ENCODE peak calls at places on chromosome 4, in five cellular contexts. One of them, this sample, is unnamed.

GRCh38 chr4:177008071-177008835 is 215.5 kb upstream of the VEGFC start:
- DNase-seq in glutamatergic neuron: no peak
- DNase-seq in nephron progenitor cell: no peak
- DNase-seq in lower lobe of right lung: no peak
- DNase-seq in GM23338: no peak
- DNase-seq in this sample: no peak

GRCh38 chr4:38605794-38606586 is 58.0 kb upstream of the KLF3 start:
- DNase-seq in glutamatergic neuron: no peak
- DNase-seq in nephron progenitor cell: peak
- DNase-seq in lower lobe of right lung: no peak
- DNase-seq in GM23338: peak
- DNase-seq in this sample: no peak

GRCh38 chr4:176883681-176884418 is 91.1 kb upstream of the VEGFC start:
- DNase-seq in glutamatergic neuron: no peak
- DNase-seq in nephron progenitor cell: no peak
- DNase-seq in lower lobe of right lung: no peak
- DNase-seq in GM23338: no peak
- DNase-seq in this sample: no peak

GRCh38 chr4:1470816-1471442 is 64.7 kb upstream of the NKX1-1 start:
- DNase-seq in glutamatergic neuron: peak
- DNase-seq in nephron progenitor cell: no peak
- DNase-seq in lower lobe of right lung: no peak
- DNase-seq in GM23338: no peak
- DNase-seq in this sample: peak

GRCh38 chr4:186844059-186844681 is 120.5 kb upstream of the FAT1 start:
- DNase-seq in glutamatergic neuron: no peak
- DNase-seq in nephron progenitor cell: no peak
- DNase-seq in lower lobe of right lung: no peak
- DNase-seq in GM23338: no peak
- DNase-seq in this sample: no peak

GRCh38 chr4:168651374-168651773 is 154.5 kb downstream of the PALLD start:
- DNase-seq in glutamatergic neuron: no peak
- DNase-seq in nephron progenitor cell: no peak
- DNase-seq in lower lobe of right lung: no peak
- DNase-seq in GM23338: peak
- DNase-seq in this sample: no peak

GRCh38 chr4:55008166-55009056 is 117.0 kb downstream of the KDR start:
- DNase-seq in glutamatergic neuron: no peak
- DNase-seq in nephron progenitor cell: no peak
- DNase-seq in lower lobe of right lung: no peak
- DNase-seq in GM23338: peak
- DNase-seq in this sample: peak

GRCh38 chr4:100828986-100829685 is 311.3 kb upstream of the EMCN start:
- DNase-seq in glutamatergic neuron: no peak
- DNase-seq in nephron progenitor cell: no peak
- DNase-seq in lower lobe of right lung: no peak
- DNase-seq in GM23338: no peak
- DNase-seq in this sample: no peak

GRCh38 chr4:57182132-57182874 is 72.1 kb upstream of the IGFBP7 start:
- DNase-seq in glutamatergic neuron: no peak
- DNase-seq in nephron progenitor cell: no peak
- DNase-seq in lower lobe of right lung: no peak
- DNase-seq in GM23338: no peak
- DNase-seq in this sample: no peak

GRCh38 chr4:168736831-168737230 is 240.0 kb downstream of the PALLD start:
- DNase-seq in glutamatergic neuron: no peak
- DNase-seq in nephron progenitor cell: no peak
- DNase-seq in lower lobe of right lung: no peak
- DNase-seq in GM23338: no peak
- DNase-seq in this sample: no peak

GRCh38 chr4:40842725-40843401 is 93.1 kb downstream of the NSUN7 start:
- DNase-seq in glutamatergic neuron: no peak
- DNase-seq in nephron progenitor cell: no peak
- DNase-seq in lower lobe of right lung: no peak
- DNase-seq in GM23338: no peak
- DNase-seq in this sample: peak

GRCh38 chr4:183783933-183784622 is 121.0 kb upstream of the STOX2 start:
- DNase-seq in glutamatergic neuron: no peak
- DNase-seq in nephron progenitor cell: no peak
- DNase-seq in lower lobe of right lung: no peak
- DNase-seq in GM23338: peak
- DNase-seq in this sample: no peak

GRCh38 chr4:147884536-147884935 is 152.6 kb downstream of the ARHGAP10 start:
- DNase-seq in glutamatergic neuron: no peak
- DNase-seq in nephron progenitor cell: no peak
- DNase-seq in lower lobe of right lung: no peak
- DNase-seq in GM23338: no peak
- DNase-seq in this sample: no peak

GRCh38 chr4:88575222-88575621 is 17.1 kb upstream of the HERC3 start:
- DNase-seq in glutamatergic neuron: no peak
- DNase-seq in nephron progenitor cell: no peak
- DNase-seq in lower lobe of right lung: no peak
- DNase-seq in GM23338: no peak
- DNase-seq in this sample: no peak

GRCh38 chr4:185597532-185598188 is 62.4 kb upstream of the PDLIM3 start:
- DNase-seq in glutamatergic neuron: peak
- DNase-seq in nephron progenitor cell: peak
- DNase-seq in lower lobe of right lung: peak
- DNase-seq in GM23338: peak
- DNase-seq in this sample: peak

GRCh38 chr4:132646186-132646585 is 502.9 kb upstream of the PCDH10 start:
- DNase-seq in glutamatergic neuron: no peak
- DNase-seq in nephron progenitor cell: no peak
- DNase-seq in lower lobe of right lung: no peak
- DNase-seq in GM23338: no peak
- DNase-seq in this sample: no peak

GRCh38 chr4:79141530-79141929 is 184.3 kb downstream of the NAA11 start:
- DNase-seq in glutamatergic neuron: no peak
- DNase-seq in nephron progenitor cell: peak
- DNase-seq in lower lobe of right lung: no peak
- DNase-seq in GM23338: peak
- DNase-seq in this sample: peak

GRCh38 chr4:158938462-158939044 is 164.3 kb upstream of the RAPGEF2 start:
- DNase-seq in glutamatergic neuron: peak
- DNase-seq in nephron progenitor cell: no peak
- DNase-seq in lower lobe of right lung: no peak
- DNase-seq in GM23338: peak
- DNase-seq in this sample: no peak

GRCh38 chr4:67152976-67153375 is 392.3 kb downstream of the CENPC start:
- DNase-seq in glutamatergic neuron: no peak
- DNase-seq in nephron progenitor cell: no peak
- DNase-seq in lower lobe of right lung: no peak
- DNase-seq in GM23338: no peak
- DNase-seq in this sample: no peak

GRCh38 chr4:73453701-73454005 is 17.6 kb downstream of the AFP start:
- DNase-seq in glutamatergic neuron: no peak
- DNase-seq in nephron progenitor cell: no peak
- DNase-seq in lower lobe of right lung: no peak
- DNase-seq in GM23338: no peak
- DNase-seq in this sample: no peak

GRCh38 chr4:86338989-86339388 is 20.9 kb downstream of the MAPK10 start:
- DNase-seq in glutamatergic neuron: no peak
- DNase-seq in nephron progenitor cell: no peak
- DNase-seq in lower lobe of right lung: no peak
- DNase-seq in GM23338: no peak
- DNase-seq in this sample: no peak

GRCh38 chr4:183241771-183242170 is 78.3 kb downstream of the CLDN22 start:
- DNase-seq in glutamatergic neuron: no peak
- DNase-seq in nephron progenitor cell: no peak
- DNase-seq in lower lobe of right lung: no peak
- DNase-seq in GM23338: peak
- DNase-seq in this sample: no peak

GRCh38 chr4:112509243-112510190 is 6.5 kb downstream of the NEUROG2 start:
- DNase-seq in glutamatergic neuron: peak
- DNase-seq in nephron progenitor cell: peak
- DNase-seq in lower lobe of right lung: no peak
- DNase-seq in GM23338: peak
- DNase-seq in this sample: peak

GRCh38 chr4:3529363-3529762 is 2.9 kb downstream of the LRPAP1 start:
- DNase-seq in glutamatergic neuron: peak
- DNase-seq in nephron progenitor cell: peak
- DNase-seq in lower lobe of right lung: peak
- DNase-seq in GM23338: no peak
- DNase-seq in this sample: peak

GRCh38 chr4:24675723-24676122 is 91.4 kb upstream of the DHX15 start:
- DNase-seq in glutamatergic neuron: no peak
- DNase-seq in nephron progenitor cell: no peak
- DNase-seq in lower lobe of right lung: no peak
- DNase-seq in GM23338: no peak
- DNase-seq in this sample: no peak

GRCh38 chr4:154507170-154507569 is 15.6 kb upstream of the DCHS2 start:
- DNase-seq in glutamatergic neuron: no peak
- DNase-seq in nephron progenitor cell: no peak
- DNase-seq in lower lobe of right lung: no peak
- DNase-seq in GM23338: peak
- DNase-seq in this sample: no peak

GRCh38 chr4:154497901-154498300 is 6.3 kb upstream of the DCHS2 start:
- DNase-seq in glutamatergic neuron: no peak
- DNase-seq in nephron progenitor cell: no peak
- DNase-seq in lower lobe of right lung: no peak
- DNase-seq in GM23338: no peak
- DNase-seq in this sample: no peak

GRCh38 chr4:154506253-154506652 is 14.7 kb upstream of the DCHS2 start:
- DNase-seq in glutamatergic neuron: no peak
- DNase-seq in nephron progenitor cell: peak
- DNase-seq in lower lobe of right lung: no peak
- DNase-seq in GM23338: peak
- DNase-seq in this sample: no peak

DNA sequence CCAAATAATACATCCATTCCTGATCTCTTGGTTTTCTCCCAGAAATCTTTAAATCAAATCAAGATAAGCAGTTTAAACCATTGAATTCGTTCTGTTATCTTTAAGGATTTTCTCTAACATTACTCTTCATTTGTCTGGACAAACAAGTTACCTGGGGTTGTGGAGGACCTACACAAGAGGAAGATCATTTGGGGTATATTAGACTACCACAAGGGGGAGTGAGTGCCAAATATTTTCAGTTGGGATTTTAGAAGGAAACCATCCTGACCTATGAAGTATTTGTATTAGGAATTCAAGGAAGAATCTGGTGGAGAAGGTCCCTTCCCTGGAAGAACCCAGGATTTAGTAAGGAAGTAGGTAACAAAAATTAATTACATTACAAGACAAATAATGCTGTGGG is 12.0 kb upstream of the DCHS2 start:
- DNase-seq in glutamatergic neuron: no peak
- DNase-seq in nephron progenitor cell: no peak
- DNase-seq in lower lobe of right lung: no peak
- DNase-seq in GM23338: peak
- DNase-seq in this sample: no peak
- TF ChIP-seq CTCF in glutamatergic neuron: peak
- TF ChIP-seq CTCF in nephron progenitor cell: peak
- TF ChIP-seq CTCF in lower lobe of right lung: peak
- TF ChIP-seq CTCF in GM23338: peak
- TF ChIP-seq CTCF in this sample: peak

GRCh38 chr4:151238477-151238876 is 38.5 kb upstream of the PRSS48 start:
- DNase-seq in glutamatergic neuron: no peak
- DNase-seq in nephron progenitor cell: no peak
- DNase-seq in lower lobe of right lung: no peak
- DNase-seq in GM23338: no peak
- DNase-seq in this sample: no peak
- TF ChIP-seq CTCF in glutamatergic neuron: no peak
- TF ChIP-seq CTCF in nephron progenitor cell: no peak
- TF ChIP-seq CTCF in lower lobe of right lung: no peak
- TF ChIP-seq CTCF in GM23338: no peak
- TF ChIP-seq CTCF in this sample: no peak

GRCh38 chr4:107156443-107156842 is 120.3 kb upstream of the DKK2 start:
- DNase-seq in glutamatergic neuron: no peak
- DNase-seq in nephron progenitor cell: no peak
- DNase-seq in lower lobe of right lung: no peak
- DNase-seq in GM23338: no peak
- DNase-seq in this sample: no peak

GRCh38 chr4:107153956-107154355 is 117.8 kb upstream of the DKK2 start:
- DNase-seq in glutamatergic neuron: no peak
- DNase-seq in nephron progenitor cell: no peak
- DNase-seq in lower lobe of right lung: no peak
- DNase-seq in GM23338: peak
- DNase-seq in this sample: no peak

GRCh38 chr4:107151173-107151572 is 115.1 kb upstream of the DKK2 start:
- DNase-seq in glutamatergic neuron: no peak
- DNase-seq in nephron progenitor cell: no peak
- DNase-seq in lower lobe of right lung: no peak
- DNase-seq in GM23338: no peak
- DNase-seq in this sample: no peak

GRCh38 chr4:107155366-107155765 is 119.3 kb upstream of the DKK2 start:
- DNase-seq in glutamatergic neuron: no peak
- DNase-seq in nephron progenitor cell: no peak
- DNase-seq in lower lobe of right lung: no peak
- DNase-seq in GM23338: no peak
- DNase-seq in this sample: no peak

GRCh38 chr4:107153228-107153627 is 117.1 kb upstream of the DKK2 start:
- DNase-seq in glutamatergic neuron: peak
- DNase-seq in nephron progenitor cell: peak
- DNase-seq in lower lobe of right lung: peak
- DNase-seq in GM23338: peak
- DNase-seq in this sample: peak
- TF ChIP-seq CTCF in glutamatergic neuron: peak
- TF ChIP-seq CTCF in nephron progenitor cell: no peak
- TF ChIP-seq CTCF in lower lobe of right lung: peak
- TF ChIP-seq CTCF in GM23338: peak
- TF ChIP-seq CTCF in this sample: peak

DNA sequence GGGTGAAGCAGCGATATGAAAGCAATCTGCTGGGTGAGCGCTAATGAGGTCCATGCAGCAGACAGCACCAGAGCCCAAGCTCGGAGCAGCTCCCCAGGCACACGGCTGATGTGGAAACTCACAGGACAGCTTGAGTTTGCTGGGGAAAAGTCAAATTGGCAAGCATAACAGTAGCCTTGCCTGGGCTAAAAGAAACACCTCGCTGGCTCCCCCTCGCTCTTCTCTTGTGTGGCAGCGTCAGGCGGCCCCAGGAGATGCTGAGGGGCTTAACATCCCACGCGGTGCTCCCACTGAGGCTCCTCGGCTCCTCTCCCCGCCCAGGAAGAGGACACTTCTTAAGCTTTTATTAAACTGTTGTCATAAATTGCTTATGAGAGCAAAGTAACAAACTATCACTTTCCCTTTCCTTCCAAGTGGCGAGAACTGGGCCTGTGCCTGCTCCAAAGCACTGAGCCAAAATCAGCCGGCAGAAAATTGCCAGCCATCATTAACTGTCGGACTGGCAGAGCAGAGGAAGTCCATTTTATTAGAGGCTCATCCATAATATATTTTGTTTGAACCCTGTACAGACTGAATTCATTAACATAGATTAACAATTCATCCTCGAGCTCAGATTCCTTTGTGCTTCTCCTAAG is 111.4 kb downstream of the TSPAN5 start:
- DNase-seq in glutamatergic neuron: peak
- DNase-seq in nephron progenitor cell: peak
- DNase-seq in lower lobe of right lung: no peak
- DNase-seq in GM23338: peak
- DNase-seq in this sample: no peak
- TF ChIP-seq CTCF in glutamatergic neuron: no peak
- TF ChIP-seq CTCF in nephron progenitor cell: no peak
- TF ChIP-seq CTCF in lower lobe of right lung: no peak
- TF ChIP-seq CTCF in GM23338: no peak
- TF ChIP-seq CTCF in this sample: peak